ENCODE peak calls at places on chromosomes 3 and 15, in four cellular contexts. X, T, P and Z are unnamed samples.

GRCh38 chr3:151171145-151171544 is 31.9 kb downstream of the GPR171 start:
- DNase-seq in X (no peak), P (peak), T (peak), Z (no peak)

GRCh38 chr3:138051946-138052802 is 42.2 kb downstream of the CLDN18 start:
- DNase-seq in T (peak), P (peak), X (no peak), Z (peak)

GRCh38 chr3:104628185-104628789 is 738.4 kb upstream of the ALCAM start:
- DNase-seq in X (no peak), T (no peak), P (no peak), Z (no peak)

GRCh38 chr3:64595253-64595694 is 92.5 kb downstream of the ADAMTS9 start:
- DNase-seq in X (no peak), T (no peak), P (no peak), Z (no peak)

GRCh38 chr15:60514261-60514881 is 35.4 kb upstream of the ICE2 start:
- DNase-seq in X (no peak), P (no peak), T (no peak), Z (no peak)

GRCh38 chr3:50245251-50245745 is 9.3 kb downstream of the GNAI2 start:
- DNase-seq in X (no peak), T (no peak), P (no peak), Z (no peak)

GRCh38 chr3:68793750-68794149 is 138.6 kb downstream of the TAFA4 start:
- DNase-seq in P (no peak), T (no peak), X (no peak), Z (no peak)

GRCh38 chr3:147930417-147930816 is 521.3 kb downstream of the ZIC1 start:
- DNase-seq in X (no peak), T (no peak), P (no peak), Z (no peak)

GRCh38 chr3:147141516-147141915 is 264.8 kb downstream of the ZIC4 start:
- DNase-seq in P (no peak), T (no peak), X (no peak), Z (no peak)

GRCh38 chr3:172846103-172846561 is 95.6 kb downstream of the ECT2 start:
- DNase-seq in X (no peak), T (peak), P (no peak), Z (no peak)

GRCh38 chr15:78208887-78209645 is 25.3 kb downstream of the ACSBG1 start:
- DNase-seq in X (no peak), T (no peak), P (no peak), Z (peak)

GRCh38 chr15:79195802-79196201 is 86.7 kb upstream of the ANKRD34C start:
- DNase-seq in X (no peak), P (no peak), T (no peak), Z (no peak)

GRCh38 chr3:120429921-120430361 is 20.9 kb downstream of the FSTL1 start:
- DNase-seq in T (no peak), P (no peak), X (no peak), Z (no peak)

GRCh38 chr3:8629151-8630021 is 15.2 kb downstream of the SSUH2 start:
- DNase-seq in X (no peak), P (peak), T (peak), Z (peak)

GRCh38 chr3:33437556-33438283 is 2.5 kb downstream of the UBP1 start:
- DNase-seq in T (no peak), P (no peak), X (no peak), Z (no peak)

GRCh38 chr15:61327019-61327631 is 98.0 kb upstream of the RORA start:
- DNase-seq in X (no peak), T (no peak), P (no peak), Z (no peak)

GRCh38 chr15:78727561-78727960 is 83.7 kb downstream of the ADAMTS7 start:
- DNase-seq in X (no peak), T (no peak), P (no peak), Z (no peak)

GRCh38 chr3:15384510-15385237 is 42.7 kb downstream of the METTL6 start:
- DNase-seq in T (no peak), X (no peak), P (no peak), Z (no peak)

GRCh38 chr15:97196066-97197027 is 764.2 kb upstream of the ARRDC4 start:
- DNase-seq in P (no peak), X (no peak), T (no peak), Z (no peak)

GRCh38 chr3:123636431-123636841 is 51.6 kb upstream of the HACD2 start:
- DNase-seq in X (no peak), T (no peak), P (no peak), Z (no peak)